ENCODE peak calls at places on chromosome 11, in ten cellular contexts. O is transverse colon; D is Jurkat, Clone E6-1; J is lower lobe of right lung; K is stimulated activated CD4-positive, alpha-beta T cell treated with anti-CD3 and anti-CD28 coated beads, Interleukin-4, amount 100 ng/mL, for 48 hours; L is NCI-H2081; F is stimulated activated CD8-positive, alpha-beta memory T cell treated with anti-CD3 and anti-CD28 coated beads, Interleukin-4, amount 100 ng/mL, for 24 hours; V is activated CD8-positive, alpha-beta memory T cell treated with anti-CD3 and anti-CD28 coated beads, Interleukin-2, amount 50 U/mL, for 4 hours; R is K562; M is activated naive CD8-positive, alpha-beta T cell treated with anti-CD3 and anti-CD28 coated beads, Interleukin-2, amount 10 ng/mL, durations not matched to agents 7 days and 5 days. E is an unnamed sample.

GRCh38 chr11:69278091-69278867 is 15.7 kb upstream of the MYEOV start:
- DNase-seq in O (peak), D (no peak), J (peak), K (no peak), L (no peak), F (no peak), V (no peak), R (no peak), M (no peak), E (no peak)

GRCh38 chr11:88284306-88285057 is 53.1 kb downstream of the CTSC start:
- DNase-seq in O (no peak), D (no peak), J (no peak), K (no peak), L (no peak), F (no peak), V (no peak), R (no peak), M (no peak), E (no peak)

GRCh38 chr11:10930961-10931760 is 73.3 kb upstream of the ZBED5 start:
- DNase-seq in O (peak), D (no peak), J (peak), K (peak), L (peak), F (no peak), V (peak), R (peak), M (peak), E (peak)

GRCh38 chr11:131581006-131581405 is 210.6 kb downstream of the NTM start:
- DNase-seq in O (no peak), D (no peak), J (no peak), K (no peak), L (no peak), F (no peak), V (no peak), R (no peak), M (no peak), E (no peak)

GRCh38 chr11:8839306-8839956 is 71.6 kb upstream of the AKIP1 start:
- DNase-seq in O (no peak), D (no peak), J (no peak), K (no peak), L (no peak), F (no peak), V (no peak), R (no peak), M (no peak), E (no peak)

GRCh38 chr11:64323373-64323772 is 5.5 kb downstream of the PRDX5 start:
- DNase-seq in O (no peak), D (peak), J (no peak), K (no peak), L (no peak), F (no peak), V (no peak), R (no peak), M (no peak), E (no peak)

GRCh38 chr11:44793350-44794090 is 66.8 kb downstream of the TSPAN18 start:
- DNase-seq in O (no peak), D (no peak), J (no peak), K (no peak), L (no peak), F (no peak), V (no peak), R (peak), M (no peak), E (no peak)

GRCh38 chr11:7600205-7600775 is 73.0 kb downstream of the CYB5R2 start:
- DNase-seq in O (peak), D (no peak), J (peak), K (no peak), L (no peak), F (no peak), V (no peak), R (no peak), M (no peak), E (no peak)

GRCh38 chr11:111162306-111162705 is 83.2 kb upstream of the POU2AF2 start:
- DNase-seq in O (no peak), D (peak), J (no peak), K (no peak), L (no peak), F (no peak), V (no peak), R (no peak), M (no peak), E (no peak)

GRCh38 chr11:73157141-73158010 is 15.3 kb upstream of the FCHSD2 start:
- DNase-seq in O (peak), D (no peak), J (peak), K (no peak), L (no peak), F (no peak), V (no peak), R (no peak), M (no peak), E (no peak)